ENCODE peak calls at places on chromosomes 1 and 21, in four cellular contexts. R, F, N and D are unnamed samples.

GRCh38 chr1:50333595-50333974 is 89.7 kb downstream of the DMRTA2 start:
- DNase-seq in R (peak), F (peak), N (no peak), D (no peak)

GRCh38 chr1:159510223-159510530 is 25.6 kb downstream of the OR10J5 start:
- DNase-seq in R (no peak), F (no peak), N (no peak), D (no peak)

GRCh38 chr21:41364308-41364707 is 2.5 kb downstream of the MX2 start:
- DNase-seq in R (no peak), F (no peak), N (no peak), D (no peak)

GRCh38 chr1:180611016-180611930 is 20.5 kb upstream of the XPR1 start:
- DNase-seq in R (no peak), F (no peak), N (no peak), D (no peak)

GRCh38 chr1:156524481-156524869 is 23.9 kb upstream of the MEF2D start:
- DNase-seq in R (peak), F (peak), N (no peak), D (no peak)

GRCh38 chr21:44932366-44933181 is 7.3 kb upstream of the SLX9 start:
- DNase-seq in R (peak), F (peak), N (no peak), D (no peak)

GRCh38 chr1:916173-917075 is 7.3 kb upstream of the SAMD11 start:
- DNase-seq in R (no peak), F (no peak), N (no peak), D (no peak)

GRCh38 chr1:10556430-10557005 is 81.8 kb downstream of the PEX14 start:
- DNase-seq in R (no peak), F (no peak), N (no peak), D (no peak)

GRCh38 chr1:22821027-22821426 is 110.4 kb downstream of the EPHB2 start:
- DNase-seq in R (no peak), F (no peak), N (no peak), D (no peak)

GRCh38 chr1:32400876-32401631 is 6.8 kb upstream of the BSDC1 start:
- DNase-seq in R (peak), F (peak), N (peak), D (peak)

GRCh38 chr1:155175281-155175926 is 1.8 kb downstream of the TRIM46 start:
- DNase-seq in R (no peak), F (no peak), N (no peak), D (no peak)

GRCh38 chr1:206559661-206559995 is 52.3 kb downstream of the RASSF5 start:
- DNase-seq in R (no peak), F (no peak), N (no peak), D (no peak)

GRCh38 chr1:210250665-210250997 is 18.0 kb downstream of the SERTAD4 start:
- DNase-seq in R (no peak), F (no peak), N (no peak), D (no peak)